ENCODE peak calls at places on chromosomes 11 and 22, in six cellular contexts. One of them, this sample, is unnamed.

GRCh38 chr11:69677744-69678143 is 2.6 kb upstream of the LTO1 start:
- DNase-seq in H9: no peak
- DNase-seq in mesendoderm: no peak
- DNase-seq in mesenchymal stem cell: no peak
- DNase-seq in neuronal stem cell: no peak
- DNase-seq in trophoblast cell: no peak
- DNase-seq in this sample: no peak

GRCh38 chr11:88231894-88232482 is 56.7 kb upstream of the RAB38 start:
- DNase-seq in trophoblast cell: peak
- DNase-seq in H9: no peak
- DNase-seq in neuronal stem cell: peak
- DNase-seq in mesenchymal stem cell: peak
- DNase-seq in mesendoderm: peak
- DNase-seq in this sample: no peak

GRCh38 chr22:28907311-28908008 is 24.1 kb downstream of the ZNRF3 start:
- DNase-seq in neuronal stem cell: no peak
- DNase-seq in mesendoderm: no peak
- DNase-seq in trophoblast cell: no peak
- DNase-seq in H9: no peak
- DNase-seq in mesenchymal stem cell: no peak
- DNase-seq in this sample: no peak

GRCh38 chr11:31640611-31641010 is 131.0 kb downstream of the ELP4 start:
- DNase-seq in neuronal stem cell: no peak
- DNase-seq in mesenchymal stem cell: no peak
- DNase-seq in mesendoderm: peak
- DNase-seq in H9: no peak
- DNase-seq in trophoblast cell: no peak
- DNase-seq in this sample: no peak

GRCh38 chr22:38317237-38317994 is at the start of gene CSNK1E:
- DNase-seq in H9: peak
- DNase-seq in mesendoderm: peak
- DNase-seq in neuronal stem cell: peak
- DNase-seq in trophoblast cell: peak
- DNase-seq in mesenchymal stem cell: peak
- DNase-seq in this sample: peak

GRCh38 chr22:39723899-39724351 is 153.4 kb downstream of the CACNA1I start:
- DNase-seq in neuronal stem cell: no peak
- DNase-seq in H9: no peak
- DNase-seq in mesendoderm: no peak
- DNase-seq in mesenchymal stem cell: peak
- DNase-seq in trophoblast cell: peak
- DNase-seq in this sample: no peak

GRCh38 chr11:88555018-88555828 is 217.7 kb upstream of the CTSC start:
- DNase-seq in H9: no peak
- DNase-seq in mesendoderm: peak
- DNase-seq in trophoblast cell: peak
- DNase-seq in mesenchymal stem cell: peak
- DNase-seq in neuronal stem cell: no peak
- DNase-seq in this sample: no peak

GRCh38 chr22:34814260-34814659 is 251.7 kb upstream of the ISX start:
- DNase-seq in H9: no peak
- DNase-seq in trophoblast cell: no peak
- DNase-seq in neuronal stem cell: no peak
- DNase-seq in mesendoderm: peak
- DNase-seq in mesenchymal stem cell: peak
- DNase-seq in this sample: no peak

GRCh38 chr11:2929880-2930704 is 872 bp upstream of the PHLDA2 start:
- DNase-seq in neuronal stem cell: peak
- DNase-seq in mesenchymal stem cell: peak
- DNase-seq in trophoblast cell: peak
- DNase-seq in mesendoderm: peak
- DNase-seq in H9: peak
- DNase-seq in this sample: no peak

GRCh38 chr11:114170226-114170625 is 110.7 kb downstream of the ZBTB16 start:
- DNase-seq in neuronal stem cell: peak
- DNase-seq in mesendoderm: no peak
- DNase-seq in H9: no peak
- DNase-seq in mesenchymal stem cell: no peak
- DNase-seq in trophoblast cell: no peak
- DNase-seq in this sample: no peak

GRCh38 chr22:23376256-23376655 is 195.9 kb downstream of the BCR start:
- DNase-seq in trophoblast cell: peak
- DNase-seq in mesendoderm: peak
- DNase-seq in H9: peak
- DNase-seq in neuronal stem cell: no peak
- DNase-seq in mesenchymal stem cell: peak
- DNase-seq in this sample: no peak

GRCh38 chr22:19591568-19591967 is 67.4 kb upstream of the CLDN5 start:
- DNase-seq in mesendoderm: no peak
- DNase-seq in H9: no peak
- DNase-seq in mesenchymal stem cell: no peak
- DNase-seq in neuronal stem cell: no peak
- DNase-seq in trophoblast cell: no peak
- DNase-seq in this sample: no peak

GRCh38 chr22:30691204-30691603 is 3.5 kb upstream of the OSBP2 start:
- DNase-seq in H9: no peak
- DNase-seq in neuronal stem cell: no peak
- DNase-seq in trophoblast cell: no peak
- DNase-seq in mesenchymal stem cell: no peak
- DNase-seq in mesendoderm: no peak
- DNase-seq in this sample: no peak

GRCh38 chr11:70606248-70606950 is 208.1 kb downstream of the CTTN start:
- DNase-seq in H9: no peak
- DNase-seq in mesenchymal stem cell: no peak
- DNase-seq in trophoblast cell: no peak
- DNase-seq in mesendoderm: no peak
- DNase-seq in neuronal stem cell: no peak
- DNase-seq in this sample: no peak

GRCh38 chr22:41288245-41288946 is 2.4 kb upstream of the RANGAP1 start:
- DNase-seq in mesendoderm: peak
- DNase-seq in neuronal stem cell: no peak
- DNase-seq in mesenchymal stem cell: peak
- DNase-seq in trophoblast cell: peak
- DNase-seq in H9: peak
- DNase-seq in this sample: no peak

GRCh38 chr11:119396835-119397234 is 15.3 kb upstream of the USP2 start:
- DNase-seq in neuronal stem cell: no peak
- DNase-seq in H9: no peak
- DNase-seq in mesendoderm: no peak
- DNase-seq in trophoblast cell: no peak
- DNase-seq in mesenchymal stem cell: no peak
- DNase-seq in this sample: no peak

GRCh38 chr11:77411238-77411637 is 62.7 kb downstream of the PAK1 start:
- DNase-seq in mesenchymal stem cell: peak
- DNase-seq in neuronal stem cell: no peak
- DNase-seq in mesendoderm: peak
- DNase-seq in trophoblast cell: no peak
- DNase-seq in H9: no peak
- DNase-seq in this sample: no peak

GRCh38 chr11:45921561-45922424 is 663 bp upstream of the LARGE2 start:
- DNase-seq in mesendoderm: peak
- DNase-seq in H9: peak
- DNase-seq in mesenchymal stem cell: no peak
- DNase-seq in neuronal stem cell: peak
- DNase-seq in trophoblast cell: peak
- DNase-seq in this sample: peak

GRCh38 chr11:69640260-69640994 is 529 bp upstream of the CCND1 start:
- DNase-seq in H9: peak
- DNase-seq in trophoblast cell: no peak
- DNase-seq in mesenchymal stem cell: peak
- DNase-seq in mesendoderm: no peak
- DNase-seq in neuronal stem cell: no peak
- DNase-seq in this sample: no peak

GRCh38 chr11:8789864-8790263 is 107.3 kb downstream of the RPL27A start:
- DNase-seq in neuronal stem cell: no peak
- DNase-seq in H9: no peak
- DNase-seq in trophoblast cell: no peak
- DNase-seq in mesendoderm: no peak
- DNase-seq in mesenchymal stem cell: no peak
- DNase-seq in this sample: no peak

DNA sequence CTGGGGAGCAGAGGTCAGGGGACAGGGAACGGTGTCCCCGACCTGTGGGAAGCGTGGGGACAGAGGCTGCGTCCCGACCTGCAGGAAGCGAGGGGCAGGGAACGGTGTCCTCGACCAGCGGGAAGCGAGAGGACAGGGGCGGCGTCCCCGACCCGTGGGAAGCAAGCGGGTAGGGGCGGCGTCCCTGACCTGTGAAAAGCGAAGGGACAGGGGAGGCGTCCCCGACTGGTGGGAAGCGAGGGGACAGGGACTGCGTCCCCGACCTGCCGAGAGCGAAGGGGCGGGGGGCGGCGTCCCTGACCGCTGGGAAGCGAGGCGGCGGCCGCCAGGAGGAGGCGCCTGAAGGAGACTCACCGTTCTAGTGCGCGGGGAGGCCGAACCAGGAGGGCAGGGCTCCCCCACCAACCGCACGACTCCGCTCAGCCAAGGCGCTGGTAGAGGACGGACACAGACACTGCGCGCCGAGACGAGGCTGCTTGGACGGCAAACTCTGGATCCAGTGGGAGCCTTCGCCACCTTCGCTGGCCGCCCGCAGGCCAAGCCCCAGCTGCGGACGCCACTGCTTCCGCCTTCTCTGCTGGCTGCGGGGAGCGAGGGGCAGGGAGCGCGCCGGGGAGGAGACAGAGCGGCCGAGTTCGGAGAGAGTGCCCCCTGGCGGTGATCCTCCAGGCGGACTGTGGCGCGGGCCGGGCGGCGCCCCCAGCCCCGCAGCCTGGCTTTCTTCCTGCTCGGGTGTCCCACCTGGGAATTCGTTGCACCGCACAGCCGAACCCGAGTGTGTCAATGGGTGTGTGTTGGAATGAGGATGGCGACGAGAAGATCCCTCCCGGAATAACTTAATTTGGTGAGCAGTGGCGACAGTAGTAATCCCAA is at the start of gene TRAF6:
- DNase-seq in mesenchymal stem cell: peak
- DNase-seq in neuronal stem cell: peak
- DNase-seq in H9: peak
- DNase-seq in trophoblast cell: peak
- DNase-seq in mesendoderm: peak
- DNase-seq in this sample: peak
- H3K4ac ChIP-seq in mesenchymal stem cell: peak
- H3K4ac ChIP-seq in neuronal stem cell: no peak
- H3K4ac ChIP-seq in H9: no peak
- H3K4ac ChIP-seq in trophoblast cell: peak
- H3K4ac ChIP-seq in mesendoderm: no peak
- H3K4ac ChIP-seq in this sample: peak

GRCh38 chr11:28836285-28837081 is 728.3 kb downstream of the METTL15 start:
- DNase-seq in H9: no peak
- DNase-seq in mesendoderm: peak
- DNase-seq in trophoblast cell: no peak
- DNase-seq in neuronal stem cell: peak
- DNase-seq in mesenchymal stem cell: peak
- DNase-seq in this sample: no peak
- H3K4ac ChIP-seq in H9: no peak
- H3K4ac ChIP-seq in mesendoderm: peak
- H3K4ac ChIP-seq in trophoblast cell: no peak
- H3K4ac ChIP-seq in neuronal stem cell: no peak
- H3K4ac ChIP-seq in mesenchymal stem cell: peak
- H3K4ac ChIP-seq in this sample: no peak

GRCh38 chr22:45320326-45320976 is 10.7 kb downstream of the FAM118A start:
- DNase-seq in H9: no peak
- DNase-seq in mesendoderm: no peak
- DNase-seq in trophoblast cell: no peak
- DNase-seq in mesenchymal stem cell: no peak
- DNase-seq in neuronal stem cell: no peak
- DNase-seq in this sample: no peak
- H3K4ac ChIP-seq in H9: no peak
- H3K4ac ChIP-seq in mesendoderm: no peak
- H3K4ac ChIP-seq in trophoblast cell: peak
- H3K4ac ChIP-seq in mesenchymal stem cell: no peak
- H3K4ac ChIP-seq in neuronal stem cell: no peak
- H3K4ac ChIP-seq in this sample: no peak

GRCh38 chr11:127000991-127001390 is 421 bp upstream of the KIRREL3 start:
- DNase-seq in H9: no peak
- DNase-seq in neuronal stem cell: no peak
- DNase-seq in trophoblast cell: no peak
- DNase-seq in mesendoderm: no peak
- DNase-seq in mesenchymal stem cell: no peak
- DNase-seq in this sample: no peak

GRCh38 chr11:127002669-127003259 is 2.2 kb upstream of the KIRREL3 start:
- DNase-seq in H9: no peak
- DNase-seq in mesendoderm: no peak
- DNase-seq in mesenchymal stem cell: no peak
- DNase-seq in trophoblast cell: no peak
- DNase-seq in neuronal stem cell: no peak
- DNase-seq in this sample: no peak

GRCh38 chr11:127003260-127003981 is 2.9 kb upstream of the KIRREL3 start:
- DNase-seq in trophoblast cell: peak
- DNase-seq in mesendoderm: peak
- DNase-seq in mesenchymal stem cell: peak
- DNase-seq in H9: peak
- DNase-seq in neuronal stem cell: peak
- DNase-seq in this sample: no peak

GRCh38 chr11:127000291-127000968 is at the start of gene KIRREL3:
- DNase-seq in trophoblast cell: peak
- DNase-seq in H9: peak
- DNase-seq in mesenchymal stem cell: peak
- DNase-seq in neuronal stem cell: no peak
- DNase-seq in mesendoderm: peak
- DNase-seq in this sample: no peak

GRCh38 chr11:127006311-127006710 is 5.7 kb upstream of the KIRREL3 start:
- DNase-seq in H9: no peak
- DNase-seq in trophoblast cell: no peak
- DNase-seq in mesenchymal stem cell: no peak
- DNase-seq in mesendoderm: no peak
- DNase-seq in neuronal stem cell: no peak
- DNase-seq in this sample: no peak
- H3K4ac ChIP-seq in H9: no peak
- H3K4ac ChIP-seq in trophoblast cell: no peak
- H3K4ac ChIP-seq in mesenchymal stem cell: no peak
- H3K4ac ChIP-seq in mesendoderm: no peak
- H3K4ac ChIP-seq in neuronal stem cell: no peak
- H3K4ac ChIP-seq in this sample: no peak

GRCh38 chr11:12286606-12287005 is 90.8 kb upstream of the PARVA start:
- DNase-seq in trophoblast cell: no peak
- DNase-seq in mesenchymal stem cell: no peak
- DNase-seq in H9: no peak
- DNase-seq in mesendoderm: no peak
- DNase-seq in neuronal stem cell: no peak
- DNase-seq in this sample: no peak
- H3K4ac ChIP-seq in trophoblast cell: no peak
- H3K4ac ChIP-seq in mesenchymal stem cell: peak
- H3K4ac ChIP-seq in H9: no peak
- H3K4ac ChIP-seq in mesendoderm: no peak
- H3K4ac ChIP-seq in neuronal stem cell: no peak
- H3K4ac ChIP-seq in this sample: no peak

DNA sequence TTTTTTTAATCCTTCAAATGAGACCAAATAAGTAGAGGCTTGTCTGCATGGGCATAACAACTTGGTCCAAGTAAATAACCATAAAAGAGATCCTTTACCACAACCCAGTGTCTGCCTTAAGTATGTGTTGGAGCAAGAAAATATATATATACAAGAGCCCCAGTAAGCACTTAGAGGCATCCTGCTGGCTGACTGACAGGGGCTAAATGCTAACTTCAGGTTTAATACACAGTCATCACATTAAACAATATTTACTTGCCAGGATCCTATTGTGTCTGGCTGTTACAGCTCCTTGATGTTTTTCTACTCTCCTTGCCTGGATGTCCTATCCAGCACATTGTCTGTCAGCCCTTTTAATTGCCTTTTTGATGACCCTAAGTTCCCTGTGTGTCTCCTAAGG is 37.5 kb upstream of the MMP20 start:
- DNase-seq in mesendoderm: no peak
- DNase-seq in neuronal stem cell: no peak
- DNase-seq in H9: no peak
- DNase-seq in mesenchymal stem cell: no peak
- DNase-seq in trophoblast cell: no peak
- DNase-seq in this sample: no peak
- H3K4ac ChIP-seq in mesendoderm: no peak
- H3K4ac ChIP-seq in neuronal stem cell: no peak
- H3K4ac ChIP-seq in H9: no peak
- H3K4ac ChIP-seq in mesenchymal stem cell: no peak
- H3K4ac ChIP-seq in trophoblast cell: no peak
- H3K4ac ChIP-seq in this sample: no peak